ENCODE peak calls at places on chromosomes 13 and 19, in seven cellular contexts. T is neural progenitor cell, U is OCI-LY7, H is GM23338, P is PC-3, B is HCT116, O is MM.1S. S is an unnamed sample.

GRCh38 chr19:2039959-2040646 is 10.9 kb downstream of the MKNK2 start:
- DNase-seq in T (no peak), U (no peak), H (no peak), P (no peak), B (no peak), O (no peak), S (no peak)

GRCh38 chr19:42115219-42115618 is 17.0 kb downstream of the POU2F2 start:
- DNase-seq in T (no peak), U (peak; percentile 58), H (no peak), P (no peak), B (no peak), O (no peak), S (no peak)

GRCh38 chr19:39406656-39407393 is at the start of gene ZFP36:
- DNase-seq in T (peak; percentile 89), U (peak; percentile 86), H (peak; percentile 83), P (peak; percentile 64), B (peak; percentile 68), O (peak; percentile 81), S (peak; percentile 94)

GRCh38 chr19:27745978-27746542 is 1466.9 kb downstream of the UQCRFS1 start:
- DNase-seq in T (no peak), U (no peak), H (no peak), P (no peak), B (no peak), O (no peak), S (no peak)

GRCh38 chr19:55836340-55836739 is at the start of gene NLRP4:
- DNase-seq in T (no peak), U (no peak), H (no peak), P (no peak), B (no peak), O (no peak), S (no peak)

GRCh38 chr13:28493740-28494536 is 990 bp downstream of the FLT1 start:
- DNase-seq in T (peak; percentile 67), U (no peak), H (peak; percentile 59), P (no peak), B (no peak), O (no peak), S (no peak)

GRCh38 chr19:19866599-19867248 is 1.0 kb downstream of the ZNF253 start:
- DNase-seq in T (peak; percentile 83), U (peak; percentile 84), H (peak; percentile 95), P (no peak), B (no peak), O (peak; percentile 12), S (peak; percentile 43)

GRCh38 chr19:21101511-21102242 is 19.7 kb downstream of the ZNF714 start:
- DNase-seq in T (no peak), U (no peak), H (no peak), P (no peak), B (no peak), O (no peak), S (peak; percentile 21)

GRCh38 chr19:33240181-33240771 is 14.6 kb upstream of the SLC7A10 start:
- DNase-seq in T (no peak), U (no peak), H (no peak), P (no peak), B (no peak), O (no peak), S (no peak)

GRCh38 chr19:5025027-5025426 is 56.1 kb downstream of the KDM4B start:
- DNase-seq in T (peak; percentile 44), U (no peak), H (no peak), P (no peak), B (no peak), O (no peak), S (no peak)

GRCh38 chr19:47658431-47659383 is 49.8 kb downstream of the BICRA start:
- DNase-seq in T (no peak), U (no peak), H (no peak), P (no peak), B (no peak), O (no peak), S (peak; percentile 67)

GRCh38 chr13:49220035-49220855 is at the start of gene MLNR:
- DNase-seq in T (peak; percentile 76), U (no peak), H (peak; percentile 76), P (no peak), B (no peak), O (no peak), S (peak; percentile 46)

GRCh38 chr13:26050568-26051230 is 1.1 kb downstream of the SHISA2 start:
- DNase-seq in T (peak; percentile 77), U (no peak), H (peak; percentile 79), P (no peak), B (no peak), O (no peak), S (peak; percentile 45)

GRCh38 chr13:114112826-114113322 is 19.5 kb downstream of the RASA3 start:
- DNase-seq in T (peak; percentile 67), U (no peak), H (peak; percentile 59), P (no peak), B (no peak), O (no peak), S (no peak)

GRCh38 chr13:100440756-100441421 is 147.7 kb downstream of the GGACT start:
- DNase-seq in T (no peak), U (no peak), H (no peak), P (no peak), B (no peak), O (no peak), S (no peak)

GRCh38 chr19:6216996-6217751 is 62.6 kb downstream of the MLLT1 start:
- DNase-seq in T (peak; percentile 94), U (no peak), H (peak; percentile 89), P (no peak), B (no peak), O (no peak), S (peak; percentile 93)

GRCh38 chr19:40521276-40521675 is 54.5 kb downstream of the SPTBN4 start:
- DNase-seq in T (no peak), U (peak; percentile 38), H (no peak), P (peak; percentile 23), B (no peak), O (peak; percentile 27), S (no peak)

GRCh38 chr13:32737111-32737571 is 150.9 kb downstream of the PDS5B start:
- DNase-seq in T (no peak), U (peak; percentile 22), H (no peak), P (no peak), B (no peak), O (peak; percentile 27), S (no peak)

GRCh38 chr19:56105090-56105701 is 15.9 kb downstream of the ZNF787 start:
- DNase-seq in T (peak; percentile 87), U (no peak), H (peak; percentile 92), P (peak; percentile 49), B (peak; percentile 15), O (no peak), S (peak; percentile 80)

DNA sequence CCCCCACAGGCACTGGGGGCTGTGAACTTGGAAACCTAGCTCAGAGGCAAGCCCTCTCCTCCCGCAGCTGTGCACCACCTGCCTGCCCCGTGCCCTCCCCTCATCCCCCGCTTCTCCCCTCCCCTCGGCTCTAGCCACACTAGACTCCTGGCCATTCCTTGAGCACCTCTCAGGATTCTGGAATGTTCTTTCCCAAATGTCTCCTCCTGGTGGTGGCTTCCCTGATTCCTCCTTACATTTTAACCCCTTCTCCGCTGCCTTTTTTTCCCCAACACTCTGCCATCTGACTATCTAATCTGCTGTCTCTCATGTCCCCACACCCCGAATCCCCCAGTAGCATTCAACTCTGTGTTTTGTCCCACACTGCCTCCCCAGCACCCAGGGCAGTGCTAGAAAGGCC is 6.7 kb downstream of the NANOS3 start:
- DNase-seq in T (no peak), U (no peak), H (peak; percentile 77), P (no peak), B (no peak), O (no peak), S (no peak)
- H3K27ac ChIP-seq in T (no peak overlapping the region), U (no peak overlapping the region), H (no peak overlapping the region), P (no peak overlapping the region), B (no peak overlapping the region), O (no peak overlapping the region), S (no peak overlapping the region)

GRCh38 chr19:17296976-17297375 is 6.2 kb downstream of the ABHD8 start:
- DNase-seq in T (no peak), U (no peak), H (no peak), P (peak; percentile 56), B (no peak), O (no peak), S (no peak)

GRCh38 chr19:17292301-17293074 is 10.7 kb downstream of the ABHD8 start:
- DNase-seq in T (peak; percentile 92), U (peak; percentile 87), H (peak; percentile 93), P (peak; percentile 72), B (peak; percentile 86), O (peak; percentile 89), S (peak; percentile 89)

GRCh38 chr19:17293605-17294004 is 9.6 kb downstream of the ABHD8 start:
- DNase-seq in T (no peak), U (no peak), H (no peak), P (no peak), B (no peak), O (peak; percentile 2), S (no peak)

GRCh38 chr19:17296278-17296677 is 6.9 kb downstream of the ABHD8 start:
- DNase-seq in T (no peak), U (no peak), H (no peak), P (peak; percentile 76), B (no peak), O (no peak), S (no peak)

GRCh38 chr19:17294051-17294891 is 9.0 kb downstream of the ABHD8 start:
- DNase-seq in T (peak; percentile 48), U (peak; percentile 79), H (peak; percentile 82), P (no peak), B (no peak), O (peak; percentile 20), S (no peak)
- TF ChIP-seq EZH2phosphoT487 in T (no peak), U (no peak), H (no peak), P (no peak), B (no peak), O (no peak), S (no peak)

DNA sequence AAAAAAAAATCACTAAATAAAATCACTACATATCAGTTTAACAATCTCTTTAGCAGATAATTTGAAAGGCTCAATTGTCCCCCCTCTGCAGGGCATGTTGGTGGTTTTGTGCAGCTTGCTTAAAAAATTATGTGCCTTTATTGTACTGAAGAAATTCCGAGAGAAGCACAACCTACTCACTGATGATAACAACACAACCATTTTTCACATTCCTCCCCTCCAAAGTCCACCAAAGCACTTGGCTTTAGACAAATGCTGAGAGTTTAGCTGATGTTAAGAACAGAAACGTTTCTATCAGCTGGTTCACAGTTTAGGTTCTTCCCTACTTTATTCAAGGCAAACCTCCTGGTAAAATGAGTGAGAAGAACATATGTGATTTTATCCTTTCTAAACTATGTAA is 923 bp downstream of the DOCK9 start:
- DNase-seq in T (no peak), U (no peak), H (no peak), P (no peak), B (no peak), O (no peak), S (no peak)
- H3K27ac ChIP-seq in T (peak overlapping the region; percentile 70), U (no peak overlapping the region), H (no peak overlapping the region), P (no peak overlapping the region), B (no peak overlapping the region), O (no peak overlapping the region), S (no peak overlapping the region)

DNA sequence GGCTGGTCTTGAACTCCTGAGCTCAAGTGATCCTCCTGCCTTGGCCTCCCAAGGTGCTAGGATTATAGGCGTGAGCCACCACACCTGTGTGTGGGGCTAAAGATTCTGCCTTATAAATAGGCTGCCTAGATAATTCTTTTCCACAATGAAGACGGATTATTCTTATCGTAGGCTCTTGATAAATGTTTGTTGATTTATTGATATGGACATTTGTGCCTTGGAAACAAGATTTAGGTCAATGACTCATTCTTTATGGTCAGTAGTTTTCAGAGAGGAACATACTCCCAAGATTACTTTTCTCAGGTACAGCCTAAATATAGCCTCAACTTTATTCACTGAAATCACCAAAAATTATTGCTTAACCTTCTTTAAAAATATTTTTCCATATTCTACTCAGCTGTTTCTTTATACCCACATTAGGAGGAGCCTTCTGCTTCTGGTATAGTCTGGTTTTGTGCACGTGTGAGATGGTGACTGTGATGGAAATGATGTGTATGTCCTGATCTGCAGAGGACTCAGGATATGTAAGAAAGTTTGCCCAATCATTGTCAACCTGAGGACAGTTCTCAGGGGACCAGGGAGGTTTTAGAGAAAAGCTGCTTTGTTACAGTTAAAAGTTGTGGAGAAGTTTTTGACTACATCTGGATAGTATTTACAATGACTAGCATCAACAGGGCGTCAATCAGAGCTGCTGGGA is 208.9 kb downstream of the DNAJC15 start:
- DNase-seq in T (no peak), U (no peak), H (no peak), P (peak; percentile 40), B (no peak), O (no peak), S (no peak)
- TF ChIP-seq EZH2phosphoT487 in T (no peak), U (no peak), H (no peak), P (no peak), B (no peak), O (no peak), S (no peak)

S was measured in hepatocyte.